ENCODE peak calls at places on chromosome 12, in seven cellular contexts. D is naive thymus-derived CD4-positive, alpha-beta T cell; K is body of pancreas; O is neuronal stem cell; M is astrocyte of the cerebellum; Q is astrocyte of the spinal cord; J is HAP-1. V is an unnamed sample.

GRCh38 chr12:107778383-107779015 is 4.0 kb downstream of the ASCL4 start:
- DNase-seq in M (no peak), O (no peak), K (no peak), Q (no peak), J (no peak), D (no peak), V (no peak)

GRCh38 chr12:116332705-116333380 is 55.4 kb upstream of the MED13L start:
- DNase-seq in O (peak; percentile 21), M (no peak), J (no peak), D (no peak), K (no peak), Q (no peak), V (no peak)

GRCh38 chr12:56220611-56221232 is 1.0 kb downstream of the RNF41 start:
- DNase-seq in O (peak; percentile 5), K (peak; percentile 41), M (no peak), Q (peak; percentile 47), J (peak; percentile 49), D (peak; percentile 11), V (no peak)

GRCh38 chr12:25677180-25677937 is 124.3 kb upstream of the LMNTD1 start:
- DNase-seq in O (no peak), M (no peak), K (no peak), J (no peak), D (no peak), Q (no peak), V (no peak)

GRCh38 chr12:52120951-52121847 is 41.7 kb downstream of the SMIM41 start:
- DNase-seq in D (no peak), K (no peak), J (peak; percentile 69), O (no peak), M (no peak), Q (no peak), V (no peak)

GRCh38 chr12:89884917-89885316 is 176.3 kb upstream of the ATP2B1 start:
- DNase-seq in Q (no peak), O (no peak), J (no peak), D (no peak), K (no peak), M (no peak), V (no peak)

GRCh38 chr12:127231366-127231765 is 1035.6 kb upstream of the TMEM132C start:
- DNase-seq in D (no peak), K (no peak), M (no peak), O (no peak), J (no peak), Q (no peak), V (no peak)

GRCh38 chr12:11795192-11795909 is 145.9 kb downstream of the ETV6 start:
- DNase-seq in O (no peak), J (no peak), K (no peak), Q (no peak), M (no peak), D (no peak), V (no peak)

GRCh38 chr12:26347300-26347699 is 151.9 kb downstream of the SSPN start:
- DNase-seq in K (no peak), M (no peak), Q (no peak), J (no peak), O (no peak), D (no peak), V (no peak)

GRCh38 chr12:2609020-2609419 is 185.8 kb upstream of the FKBP4 start:
- DNase-seq in Q (no peak), O (no peak), K (no peak), M (no peak), D (no peak), J (no peak), V (no peak)

DNA sequence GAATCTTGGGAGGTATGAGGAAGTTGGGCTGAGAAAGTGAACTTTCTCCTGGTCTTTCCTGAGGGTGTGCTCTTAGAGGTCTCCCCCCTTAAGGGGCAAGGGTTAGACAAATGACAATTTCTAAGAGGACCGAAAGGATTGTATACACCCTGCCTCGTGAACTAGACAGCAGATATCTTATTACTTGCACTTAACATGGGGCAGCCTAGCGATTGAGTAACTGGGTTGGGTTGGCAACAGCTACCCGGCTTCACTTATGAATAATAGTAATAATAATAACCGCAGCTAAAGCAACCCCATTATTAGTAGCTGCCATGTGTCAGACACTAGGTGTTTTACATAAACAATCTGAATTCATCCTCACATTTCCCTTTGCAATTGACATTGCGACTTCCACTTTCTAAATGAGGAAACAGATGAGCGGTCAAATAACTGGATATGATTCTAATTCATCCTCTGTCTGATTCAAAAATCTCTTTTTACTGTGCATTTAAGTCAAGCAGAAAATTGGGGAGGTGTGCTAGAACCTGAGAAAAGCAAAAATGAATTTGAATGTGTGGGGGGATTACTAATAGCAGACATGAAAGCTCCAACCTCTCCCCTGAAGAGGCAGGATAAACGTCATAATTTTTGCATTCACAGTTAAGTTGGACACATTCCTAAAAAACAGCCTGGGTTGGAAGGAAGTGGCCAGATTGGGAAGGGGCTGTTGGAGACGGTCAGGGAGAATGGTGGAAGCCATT is 12.9 kb downstream of the EMP1 start:
- DNase-seq in D (no peak), M (no peak), O (no peak), K (no peak), Q (no peak), J (no peak), V (no peak)
- H3K4me3 ChIP-seq in D (no peak overlapping the region), M (no peak overlapping the region), O (no peak overlapping the region), K (no peak overlapping the region), Q (no peak overlapping the region), J (no peak overlapping the region), V (no peak overlapping the region)

DNA sequence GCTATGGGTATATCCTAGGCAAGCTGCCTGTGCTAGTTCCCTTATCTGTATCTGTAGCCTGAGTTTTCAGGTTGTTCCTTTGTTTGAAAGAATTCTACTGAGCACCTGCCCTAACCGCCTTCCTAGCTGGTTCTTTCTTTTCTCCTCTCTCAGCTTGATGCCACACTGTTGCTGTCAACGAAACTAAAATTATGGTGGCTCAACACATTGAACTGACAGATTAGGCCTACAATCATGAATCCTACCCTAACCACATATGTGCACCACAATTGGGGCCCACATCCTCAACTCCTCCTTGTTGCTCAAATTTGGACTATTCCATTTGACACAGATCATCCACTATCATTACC is 36.2 kb upstream of the RESF1 start:
- DNase-seq in D (no peak), J (no peak), Q (no peak), M (no peak), O (no peak), K (no peak), V (no peak)
- H3K4me3 ChIP-seq in D (no peak overlapping the region), J (no peak overlapping the region), Q (no peak overlapping the region), M (no peak overlapping the region), O (no peak overlapping the region), K (no peak overlapping the region), V (no peak overlapping the region)

GRCh38 chr12:41336041-41336552 is 148.0 kb downstream of the PDZRN4 start:
- DNase-seq in D (no peak), O (no peak), J (peak; percentile 96), K (no peak), Q (no peak), M (no peak), V (no peak)

GRCh38 chr12:41339784-41340183 is 151.7 kb downstream of the PDZRN4 start:
- DNase-seq in O (no peak), M (no peak), J (no peak), D (no peak), Q (no peak), K (no peak), V (no peak)

GRCh38 chr12:41334390-41334789 is 146.3 kb downstream of the PDZRN4 start:
- DNase-seq in D (no peak), M (no peak), K (no peak), Q (no peak), O (no peak), J (peak; percentile 43), V (no peak)

DNA sequence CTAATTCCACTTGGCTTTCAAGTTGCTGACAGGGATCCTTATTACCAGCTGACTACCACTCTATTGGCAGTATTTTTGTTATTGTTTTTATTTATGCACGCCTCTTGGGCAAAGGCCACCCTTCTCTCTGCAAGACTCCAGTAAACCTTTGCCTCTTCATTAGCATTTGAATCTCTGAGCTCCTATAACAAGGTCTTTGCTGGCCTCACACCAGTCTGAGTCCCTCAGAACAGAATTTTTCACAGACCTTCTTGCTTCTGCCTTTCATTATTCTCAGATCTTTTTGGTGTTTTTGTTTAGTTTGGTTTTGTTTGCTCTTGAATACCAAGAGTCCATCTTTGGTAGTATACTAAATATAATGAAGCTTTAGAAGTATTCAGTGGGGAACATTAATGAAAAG is 145.9 kb downstream of the PDZRN4 start:
- DNase-seq in O (no peak), D (no peak), J (peak; percentile 82), M (no peak), K (no peak), Q (no peak), V (no peak)
- H3K4me3 ChIP-seq in O (no peak overlapping the region), D (no peak overlapping the region), J (no peak overlapping the region), M (no peak overlapping the region), K (no peak overlapping the region), Q (no peak overlapping the region), V (no peak overlapping the region)

GRCh38 chr12:111998015-111998414 is 14.9 kb downstream of the TMEM116 start:
- DNase-seq in Q (no peak), D (no peak), K (no peak), O (no peak), M (no peak), J (no peak), V (no peak)

GRCh38 chr12:112004041-112004440 is 8.9 kb downstream of the TMEM116 start:
- DNase-seq in M (no peak), O (no peak), J (no peak), Q (no peak), D (no peak), K (no peak), V (no peak)

GRCh38 chr12:111997300-111997699 is 15.7 kb downstream of the TMEM116 start:
- DNase-seq in D (no peak), K (no peak), O (no peak), Q (no peak), J (no peak), M (no peak), V (no peak)

GRCh38 chr12:112001555-112001954 is 11.4 kb downstream of the TMEM116 start:
- DNase-seq in Q (no peak), D (no peak), M (no peak), J (no peak), K (no peak), O (no peak), V (no peak)

GRCh38 chr12:112000806-112001205 is 12.2 kb downstream of the TMEM116 start:
- DNase-seq in D (no peak), K (no peak), Q (no peak), J (no peak), O (no peak), M (no peak), V (no peak)
- H3K4me3 ChIP-seq in D (peak overlapping the region; percentile 49), K (no peak overlapping the region), Q (no peak overlapping the region), J (no peak overlapping the region), O (no peak overlapping the region), M (no peak overlapping the region), V (no peak overlapping the region)

GRCh38 chr12:122023339-122024131 is 1.9 kb downstream of the BCL7A start:
- DNase-seq in O (no peak), D (no peak), Q (peak; percentile 65), J (peak; percentile 34), M (peak; percentile 34), K (peak; percentile 91), V (peak; percentile 76)

GRCh38 chr12:122020795-122021192 is 890 bp upstream of the BCL7A start:
- DNase-seq in Q (no peak), J (no peak), O (no peak), M (no peak), K (no peak), D (no peak), V (no peak)

GRCh38 chr12:122022393-122023338 is 982 bp downstream of the BCL7A start:
- DNase-seq in Q (peak; percentile 29), K (peak; percentile 27), J (no peak), O (no peak), M (no peak), D (peak; percentile 34), V (no peak)

GRCh38 chr12:122021193-122021821 is 377 bp upstream of the BCL7A start:
- DNase-seq in M (no peak), K (peak; percentile 25), Q (no peak), D (no peak), J (no peak), O (no peak), V (no peak)

GRCh38 chr12:122021822-122022392 is at the start of gene BCL7A:
- DNase-seq in K (peak; percentile 79), M (peak; percentile 34), D (peak; percentile 41), J (peak; percentile 42), Q (peak; percentile 72), O (peak; percentile 70), V (peak; percentile 70)
- H3K4me3 ChIP-seq in K (peak within 1 kb of the TSS; percentile 83), M (peak within 1 kb of the TSS; percentile 51), D (peak within 1 kb of the TSS; percentile 57), J (peak within 1 kb of the TSS; percentile 53), Q (peak within 1 kb of the TSS; percentile 52), O (peak within 1 kb of the TSS; percentile 86), V (peak within 1 kb of the TSS; percentile 66)

V was measured in right atrium auricular region.